ENCODE peak calls at places on chromosomes 7 and 10, in four cellular contexts. D is NT2/D1, B is lower lobe of right lung, L is mesenchymal stem cell. V is an unnamed sample.

GRCh38 chr10:28940158-28940888 is 263.0 kb downstream of the BAMBI start:
- DNase-seq in B (no peak), L (no peak), D (no peak), V (no peak)

GRCh38 chr10:35219292-35219691 is 92.6 kb downstream of the CREM start:
- DNase-seq in B (no peak), D (no peak), L (no peak), V (no peak)

GRCh38 chr10:121580276-121581116 is 17.7 kb downstream of the FGFR2 start:
- DNase-seq in L (peak; percentile 6), B (no peak), D (peak; percentile 84), V (no peak)

GRCh38 chr7:117728858-117729257 is 144.4 kb downstream of the CTTNBP2 start:
- DNase-seq in B (no peak), D (no peak), L (peak; percentile 12), V (no peak)

GRCh38 chr7:12873596-12873995 is 186.2 kb downstream of the ARL4A start:
- DNase-seq in B (no peak), L (no peak), D (no peak), V (no peak)

GRCh38 chr10:541750-542371 is 147.6 kb downstream of the DIP2C start:
- DNase-seq in L (no peak), D (no peak), B (no peak), V (no peak)

GRCh38 chr7:138550337-138550736 is 90.3 kb downstream of the TRIM24 start:
- DNase-seq in B (no peak), D (no peak), L (no peak), V (no peak)

GRCh38 chr10:86017841-86018734 is 348.5 kb downstream of the GRID1 start:
- DNase-seq in D (no peak), B (peak; percentile 58), L (no peak), V (no peak)

GRCh38 chr7:93442478-93443224 is 131.9 kb downstream of the CALCR start:
- DNase-seq in L (peak; percentile 51), B (no peak), D (peak; percentile 25), V (no peak)

GRCh38 chr7:87592300-87592699 is 8.4 kb downstream of the ABCB1 start:
- DNase-seq in L (no peak), B (no peak), D (no peak), V (no peak)

GRCh38 chr7:142134944-142135343 is 23.4 kb downstream of the MGAM2 start:
- DNase-seq in D (no peak), B (no peak), L (no peak), V (no peak)

GRCh38 chr7:44971991-44972441 is 6.8 kb downstream of the MYO1G start:
- DNase-seq in B (no peak), L (no peak), D (no peak), V (no peak)

GRCh38 chr7:14158111-14158510 is 168.6 kb upstream of the ETV1 start:
- DNase-seq in B (no peak), D (no peak), L (no peak), V (no peak)

GRCh38 chr7:87475359-87476178 is at the start of gene ABCB4:
- DNase-seq in L (no peak), B (peak; percentile 41), D (no peak), V (no peak)

GRCh38 chr10:5284311-5285057 is 80.3 kb upstream of the UCN3 start:
- DNase-seq in D (no peak), B (no peak), L (peak; percentile 85), V (no peak)

GRCh38 chr10:4174197-4174596 is 389.2 kb upstream of the KLF6 start:
- DNase-seq in L (no peak), B (no peak), D (no peak), V (no peak)

GRCh38 chr7:41834805-41835694 is 132.2 kb upstream of the INHBA start:
- DNase-seq in L (peak; percentile 42), D (no peak), B (no peak), V (peak; percentile 65)

GRCh38 chr7:22561356-22561755 is 61.4 kb upstream of the STEAP1B start:
- DNase-seq in L (peak; percentile 98), B (peak; percentile 72), D (peak; percentile 92), V (peak; percentile 85)

GRCh38 chr10:113518415-113518814 is 34.4 kb upstream of the HABP2 start:
- DNase-seq in D (no peak), L (no peak), B (no peak), V (no peak)

GRCh38 chr10:46787321-46787615 is 124.0 kb upstream of the PTPN20 start:
- DNase-seq in B (no peak), D (no peak), L (peak; percentile 82), V (no peak)

GRCh38 chr7:100157334-100158228 is 942 bp downstream of the TRAPPC14 start:
- DNase-seq in D (no peak), B (peak; percentile 67), L (peak; percentile 82), V (peak; percentile 69)

GRCh38 chr10:120688928-120689327 is 162.2 kb upstream of the WDR11 start:
- DNase-seq in L (no peak), B (no peak), D (no peak), V (no peak)

GRCh38 chr7:79982151-79982770 is 152.4 kb upstream of the GNAI1 start:
- DNase-seq in D (no peak), L (peak; percentile 52), B (no peak), V (no peak)

GRCh38 chr10:50538473-50539398 is 85.0 kb downstream of the SGMS1 start:
- DNase-seq in B (no peak), L (no peak), D (no peak), V (no peak)

GRCh38 chr10:35324196-35324595 is 12.1 kb upstream of the CCNY start:
- DNase-seq in L (peak; percentile 34), D (no peak), B (no peak), V (no peak)

GRCh38 chr7:82595176-82595575 is 151.6 kb upstream of the CACNA2D1 start:
- DNase-seq in D (no peak), B (no peak), L (no peak), V (no peak)

GRCh38 chr7:30028749-30029635 is 780 bp downstream of the PLEKHA8 start:
- DNase-seq in D (no peak), L (peak; percentile 59), B (no peak), V (peak; percentile 61)

GRCh38 chr10:62610649-62611229 is 193.8 kb upstream of the ADO start:
- DNase-seq in B (peak; percentile 72), L (peak; percentile 57), D (peak; percentile 44), V (no peak)

GRCh38 chr10:89403043-89403442 is 10.6 kb downstream of the IFIT1 start:
- DNase-seq in D (no peak), L (no peak), B (no peak), V (no peak)

GRCh38 chr7:18890134-18890533 is 227.3 kb downstream of the TWIST1 start:
- DNase-seq in L (peak; percentile 21), B (no peak), D (no peak), V (no peak)

GRCh38 chr7:1096156-1097119 is 8.5 kb downstream of the GPER1 start:
- DNase-seq in B (peak; percentile 74), D (no peak), L (no peak), V (no peak)

GRCh38 chr10:130128922-130129321 is 7.3 kb upstream of the GLRX3 start:
- DNase-seq in B (no peak), D (no peak), L (no peak), V (no peak)

GRCh38 chr10:26367771-26368170 is 70.4 kb upstream of the APBB1IP start:
- DNase-seq in B (peak; percentile 54), D (peak; percentile 48), L (peak; percentile 2), V (no peak)

GRCh38 chr7:140638311-140638791 is 2.3 kb downstream of the DENND2A start:
- DNase-seq in D (no peak), L (peak; percentile 84), B (no peak), V (peak; percentile 77)

GRCh38 chr7:133978502-133979295 is 148.4 kb upstream of the LRGUK start:
- DNase-seq in D (no peak), B (no peak), L (no peak), V (no peak)

GRCh38 chr10:70617798-70618568 is 15.4 kb upstream of the PRF1 start:
- DNase-seq in L (peak; percentile 27), D (no peak), B (no peak), V (no peak)

GRCh38 chr10:118106426-118106825 is 59.7 kb upstream of the RAB11FIP2 start:
- DNase-seq in B (no peak), D (peak; percentile 13), L (peak; percentile 11), V (no peak)

DNA sequence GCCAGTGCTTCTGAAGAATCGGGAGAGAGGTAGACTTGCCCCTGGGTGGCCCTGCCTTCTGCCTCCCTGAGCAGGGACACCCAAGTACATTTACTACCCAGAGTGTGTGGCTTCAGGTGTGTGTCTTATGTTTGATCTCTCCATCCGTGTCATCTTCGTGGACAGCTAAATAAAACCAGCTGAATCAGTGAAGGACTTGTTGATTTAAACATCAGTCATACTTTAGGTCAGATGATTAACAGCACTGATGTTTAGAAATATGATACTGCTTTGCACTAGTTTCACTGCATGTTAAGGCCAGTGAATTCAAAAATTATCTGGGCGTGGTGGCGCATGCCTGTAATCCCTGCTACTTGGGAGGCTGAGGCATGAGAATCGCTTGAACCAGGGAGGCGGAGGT is 4.0 kb downstream of the MTG1 start:
- DNase-seq in B (no peak), D (no peak), L (no peak), V (no peak)
- H3K9me3 ChIP-seq in B (no peaks in the 10 kb centered on the region), D (no peaks in the 10 kb centered on the region), L (no peaks in the 10 kb centered on the region), V (no peaks in the 10 kb centered on the region)

GRCh38 chr7:158476303-158476932 is 111.2 kb downstream of the PTPRN2 start:
- DNase-seq in L (no peak), D (no peak), B (no peak), V (no peak)
- H3K9me3 ChIP-seq in L (peaks cover 11% of the 10 kb centered on the region), D (no peaks in the 10 kb centered on the region), B (no peaks in the 10 kb centered on the region), V (peaks cover 5% of the 10 kb centered on the region)

GRCh38 chr10:87803831-87804230 is 14.2 kb downstream of the ATAD1 start:
- DNase-seq in D (no peak), B (no peak), L (no peak), V (no peak)

GRCh38 chr10:87798082-87798481 is 19.9 kb downstream of the ATAD1 start:
- DNase-seq in B (no peak), D (no peak), L (no peak), V (no peak)

GRCh38 chr10:87799860-87800259 is 18.2 kb downstream of the ATAD1 start:
- DNase-seq in B (no peak), D (no peak), L (no peak), V (no peak)

GRCh38 chr10:87804939-87805569 is 13.0 kb downstream of the ATAD1 start:
- DNase-seq in L (no peak), D (no peak), B (no peak), V (no peak)

GRCh38 chr10:87803328-87803727 is 14.7 kb downstream of the ATAD1 start:
- DNase-seq in D (no peak), B (no peak), L (no peak), V (no peak)
- H3K9me3 ChIP-seq in D (peaks cover 52% of the 10 kb centered on the region), B (no peaks in the 10 kb centered on the region), L (peaks cover 17% of the 10 kb centered on the region), V (peaks cover 6% of the 10 kb centered on the region)

GRCh38 chr7:57414415-57414814 is 35.6 kb upstream of the ZNF716 start:
- DNase-seq in L (no peak), B (no peak), D (no peak), V (no peak)
- H3K9me3 ChIP-seq in L (peaks cover 15% of the 10 kb centered on the region), B (no peaks in the 10 kb centered on the region), D (no peaks in the 10 kb centered on the region), V (no peaks in the 10 kb centered on the region)

GRCh38 chr10:122988501-122988900 is 8.3 kb downstream of the PSTK start:
- DNase-seq in D (no peak), L (no peak), B (no peak), V (no peak)
- H3K9me3 ChIP-seq in D (no peaks in the 10 kb centered on the region), L (no peaks in the 10 kb centered on the region), B (no peaks in the 10 kb centered on the region), V (no peaks in the 10 kb centered on the region)

DNA sequence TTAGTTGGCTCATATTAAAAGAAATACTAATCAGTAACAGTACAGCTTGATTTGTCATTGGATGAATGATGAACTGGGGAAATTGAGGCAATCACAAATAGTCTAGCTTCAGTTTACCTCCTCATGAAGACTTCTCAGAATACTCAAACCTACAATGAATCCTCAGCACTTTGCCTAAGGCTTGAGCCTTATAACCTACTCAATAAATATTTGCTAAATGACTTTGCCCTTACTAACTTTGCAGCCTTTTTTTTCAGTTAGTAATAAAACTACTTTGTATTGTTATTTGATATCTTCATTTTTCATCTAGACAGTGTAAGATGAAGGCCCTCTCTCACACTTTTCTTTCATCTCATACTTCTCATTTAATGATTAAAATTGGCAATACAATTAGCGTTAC is 1162.5 kb upstream of the C7orf33 start:
- DNase-seq in B (no peak), D (no peak), L (no peak), V (no peak)
- H3K9me3 ChIP-seq in B (no peaks in the 10 kb centered on the region), D (no peaks in the 10 kb centered on the region), L (peaks cover 14% of the 10 kb centered on the region), V (no peaks in the 10 kb centered on the region)